ENCODE peak calls at places on chromosome 5, in four cellular contexts. N, E, Q and U are unnamed samples.

GRCh38 chr5:59543826-59544442 is 349.6 kb downstream of the PDE4D start:
- DNase-seq in E (no peak), N (no peak), Q (no peak), U (no peak)

GRCh38 chr5:9888517-9888916 is 258.4 kb upstream of the TAS2R1 start:
- DNase-seq in N (no peak), Q (no peak), E (no peak), U (no peak)

GRCh38 chr5:172791291-172791690 is 20.3 kb upstream of the DUSP1 start:
- DNase-seq in E (no peak), N (no peak), Q (no peak), U (no peak)

GRCh38 chr5:55096860-55097259 is 5.6 kb upstream of the GZMA start:
- DNase-seq in Q (no peak), N (no peak), E (no peak), U (no peak)

GRCh38 chr5:168086104-168086610 is 205.3 kb upstream of the WWC1 start:
- DNase-seq in E (no peak), N (peak), Q (no peak), U (no peak)

GRCh38 chr5:37926732-37927131 is 86.9 kb upstream of the GDNF start:
- DNase-seq in E (no peak), N (no peak), Q (no peak), U (no peak)

GRCh38 chr5:73497537-73498056 is 645 bp upstream of the BTF3 start:
- DNase-seq in E (no peak), N (no peak), Q (no peak), U (no peak)

GRCh38 chr5:178319541-178320041 is 87.0 kb upstream of the PHYKPL start:
- DNase-seq in N (no peak), E (no peak), Q (no peak), U (no peak)

GRCh38 chr5:37873988-37874387 is 34.1 kb upstream of the GDNF start:
- DNase-seq in N (no peak), Q (no peak), E (no peak), U (no peak)

GRCh38 chr5:174189638-174190037 is 144.1 kb downstream of the NSG2 start:
- DNase-seq in E (no peak), N (no peak), Q (no peak), U (no peak)

GRCh38 chr5:172127581-172127980 is 60.4 kb downstream of the STK10 start:
- DNase-seq in E (no peak), N (no peak), Q (no peak), U (no peak)

GRCh38 chr5:84779206-84779605 is 394.5 kb upstream of the EDIL3 start:
- DNase-seq in E (no peak), N (no peak), Q (no peak), U (no peak)

GRCh38 chr5:176533894-176534611 is 3.1 kb downstream of the RNF44 start:
- DNase-seq in E (no peak), Q (no peak), N (peak), U (no peak)

GRCh38 chr5:34497031-34497808 is 158.9 kb upstream of the RAI14 start:
- DNase-seq in E (no peak), Q (peak), N (no peak), U (no peak)

GRCh38 chr5:168315991-168316578 is 24.6 kb downstream of the WWC1 start:
- DNase-seq in N (peak), Q (no peak), E (no peak), U (no peak)

GRCh38 chr5:9766581-9766980 is 136.4 kb upstream of the TAS2R1 start:
- DNase-seq in Q (no peak), N (no peak), E (no peak), U (no peak)

GRCh38 chr5:40873481-40873880 is 32.3 kb downstream of the CARD6 start:
- DNase-seq in Q (no peak), N (no peak), E (no peak), U (no peak)

GRCh38 chr5:154513669-154514084 is 35.6 kb upstream of the HAND1 start:
- DNase-seq in Q (no peak), E (peak), N (no peak), U (no peak)

GRCh38 chr5:78537821-78538220 is 110.8 kb downstream of the LHFPL2 start:
- DNase-seq in Q (peak), N (peak), E (no peak), U (peak)

GRCh38 chr5:154220625-154221024 is 30.1 kb downstream of the GALNT10 start:
- DNase-seq in N (no peak), E (no peak), Q (no peak), U (no peak)

GRCh38 chr5:81779935-81780266 is 29.0 kb upstream of the SSBP2 start:
- DNase-seq in Q (no peak), N (no peak), E (no peak), U (no peak)

GRCh38 chr5:1542011-1542410 is 18.3 kb upstream of the LPCAT1 start:
- DNase-seq in Q (no peak), N (no peak), E (no peak), U (no peak)

GRCh38 chr5:88719434-88719833 is 163.6 kb downstream of the MEF2C start:
- DNase-seq in Q (no peak), E (no peak), N (no peak), U (no peak)

GRCh38 chr5:6302684-6303083 is 75.7 kb downstream of the MED10 start:
- DNase-seq in Q (peak), N (no peak), E (no peak), U (peak)

GRCh38 chr5:115100556-115100955 is 69.2 kb downstream of the TRIM36 start:
- DNase-seq in Q (no peak), E (no peak), N (no peak), U (no peak)

GRCh38 chr5:115096034-115096769 is 73.5 kb downstream of the TRIM36 start:
- DNase-seq in Q (peak), E (no peak), N (no peak), U (no peak)

GRCh38 chr5:115098041-115098702 is 71.5 kb downstream of the TRIM36 start:
- DNase-seq in N (peak), Q (peak), E (peak), U (no peak)

GRCh38 chr5:115097236-115097635 is 72.5 kb downstream of the TRIM36 start:
- DNase-seq in Q (no peak), N (no peak), E (no peak), U (no peak)
- TF ChIP-seq CREM in Q (no peak), N (no peak), E (no peak), U (no peak)

DNA sequence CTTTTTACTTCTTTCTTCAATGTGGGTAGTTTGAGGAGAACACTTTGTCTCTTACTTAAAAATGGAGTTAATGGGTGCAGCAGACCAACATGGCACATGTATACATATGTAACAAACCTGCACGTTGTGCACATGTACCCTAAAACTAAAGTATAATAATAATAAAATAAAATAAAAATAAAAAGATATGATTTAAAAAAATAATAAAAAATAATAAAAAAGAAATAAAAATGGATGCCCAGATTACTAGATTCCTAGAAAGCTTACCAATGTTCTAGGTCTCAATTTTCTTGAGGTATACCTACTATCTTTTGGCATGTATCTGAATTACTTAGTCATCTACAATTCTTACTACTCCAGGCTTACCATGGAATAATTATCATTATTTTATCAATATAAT is 2001.6 kb upstream of the CDH9 start:
- DNase-seq in N (no peak), E (no peak), Q (no peak), U (no peak)
- TF ChIP-seq CBFB in N (no peak), E (no peak), Q (no peak), U (no peak)

GRCh38 chr5:39379683-39380082 is 15.4 kb upstream of the C9 start:
- DNase-seq in Q (no peak), E (no peak), N (no peak), U (no peak)
- TF ChIP-seq CREM in Q (no peak), E (no peak), N (no peak), U (no peak)

GRCh38 chr5:14768838-14769365 is 102.7 kb downstream of the ANKH start:
- DNase-seq in E (no peak), N (no peak), Q (no peak), U (no peak)
- TF ChIP-seq CBFB in E (no peak), N (no peak), Q (no peak), U (no peak)

GRCh38 chr5:116388564-116389258 is 185.9 kb downstream of the SEMA6A start:
- DNase-seq in Q (no peak), E (no peak), N (no peak), U (peak)
- TF ChIP-seq CREM in Q (no peak), E (no peak), N (no peak), U (no peak)